ENCODE peak calls at places on chromosome 6, in seven cellular contexts. S, T, A, N, Y, P and R are unnamed samples.

GRCh38 chr6:81808834-81809598 is 56.5 kb upstream of the TENT5A start:
- DNase-seq in P (no peak), A (no peak), T (no peak), Y (peak), N (no peak), S (no peak), R (peak)

GRCh38 chr6:169950558-169950957 is 199.1 kb downstream of the ERMARD start:
- DNase-seq in N (no peak), A (no peak), T (peak), P (no peak), S (no peak), Y (peak), R (peak)

GRCh38 chr6:101230866-101231265 is 162.6 kb upstream of the GRIK2 start:
- DNase-seq in S (no peak), A (no peak), N (no peak), Y (no peak), P (no peak), T (no peak), R (no peak)

GRCh38 chr6:148324297-148325007 is 18.2 kb upstream of the SASH1 start:
- DNase-seq in S (no peak), A (no peak), P (no peak), Y (peak), N (no peak), T (no peak), R (no peak)

GRCh38 chr6:84249724-84250123 is 22.3 kb upstream of the CEP162 start:
- DNase-seq in N (no peak), T (peak), Y (peak), P (no peak), S (no peak), A (no peak), R (no peak)

GRCh38 chr6:166813461-166813860 is 142.9 kb downstream of the RNASET2 start:
- DNase-seq in Y (no peak), P (no peak), A (no peak), N (no peak), T (no peak), S (no peak), R (no peak)

GRCh38 chr6:161359617-161359945 is 85.7 kb upstream of the AGPAT4 start:
- DNase-seq in P (no peak), S (no peak), A (no peak), N (no peak), T (no peak), Y (no peak), R (no peak)

GRCh38 chr6:156832166-156832743 is 55.1 kb downstream of the ARID1B start:
- DNase-seq in A (no peak), T (peak), N (no peak), S (no peak), P (peak), Y (peak), R (no peak)

GRCh38 chr6:26044140-26045045 is 42.8 kb upstream of the HFE start:
- DNase-seq in S (no peak), P (no peak), N (no peak), T (no peak), A (peak), Y (no peak), R (no peak)

GRCh38 chr6:151179321-151179720 is 60.4 kb upstream of the AKAP12 start:
- DNase-seq in Y (peak), T (peak), N (no peak), A (no peak), P (no peak), S (peak), R (no peak)

GRCh38 chr6:142822882-142823578 is 121.9 kb downstream of the HIVEP2 start:
- DNase-seq in S (no peak), Y (no peak), A (no peak), T (no peak), P (no peak), N (peak), R (no peak)

GRCh38 chr6:145475794-145476396 is 259.4 kb downstream of the EPM2A start:
- DNase-seq in A (no peak), T (no peak), Y (no peak), P (no peak), N (no peak), S (no peak), R (no peak)

GRCh38 chr6:145963216-145964068 is 716 bp downstream of the SHPRH start:
- DNase-seq in Y (peak), S (no peak), A (peak), P (peak), T (peak), N (peak), R (peak)

GRCh38 chr6:106560966-106561740 is 68.1 kb downstream of the RTN4IP1 start:
- DNase-seq in N (no peak), A (no peak), S (no peak), P (peak), T (peak), Y (peak), R (no peak)